ENCODE peak calls at places on chromosomes 13 and 19, in eight cellular contexts. A, F, V, Q, Y, T, U and G are unnamed samples.

GRCh38 chr19:29683009-29683408 is 17.7 kb downstream of the PLEKHF1 start:
- DNase-seq in Y (peak), T (no peak), F (peak), Q (no peak), A (no peak), V (peak), U (no peak), G (no peak)

GRCh38 chr13:27034678-27035111 is 136.9 kb downstream of the USP12 start:
- DNase-seq in A (no peak), F (no peak), Y (no peak), U (no peak), T (no peak), Q (no peak), V (no peak), G (no peak)

GRCh38 chr13:30464496-30465351 is 1.0 kb downstream of the HMGB1 start:
- DNase-seq in Q (no peak), T (peak), Y (peak), F (peak), U (peak), A (peak), V (peak), G (peak)

GRCh38 chr13:47025791-47026419 is 129.1 kb upstream of the HTR2A start:
- DNase-seq in F (no peak), A (no peak), Q (no peak), V (peak), U (no peak), T (no peak), Y (no peak), G (no peak)

GRCh38 chr19:30076751-30077670 is 135.0 kb downstream of the URI1 start:
- DNase-seq in A (no peak), V (no peak), Y (peak), U (no peak), Q (no peak), F (no peak), T (no peak), G (no peak)

GRCh38 chr19:36573948-36574726 is 1.0 kb upstream of the ZNF529 start:
- DNase-seq in U (peak), T (no peak), F (peak), Q (no peak), V (peak), Y (no peak), A (peak), G (no peak)

GRCh38 chr13:76271728-76272232 is 614.4 kb downstream of the KCTD12 start:
- DNase-seq in F (no peak), T (no peak), U (no peak), A (no peak), Y (no peak), V (no peak), Q (no peak), G (no peak)

GRCh38 chr19:55683449-55684261 is 8.6 kb downstream of the EPN1 start:
- DNase-seq in T (no peak), U (no peak), A (no peak), F (no peak), Q (no peak), Y (no peak), V (no peak), G (peak)

GRCh38 chr13:75830842-75831241 is 194.7 kb downstream of the LMO7 start:
- DNase-seq in V (peak), Y (no peak), Q (peak), U (no peak), T (no peak), F (peak), A (no peak), G (no peak)

GRCh38 chr19:30884146-30884812 is 465.0 kb downstream of the TSHZ3 start:
- DNase-seq in F (no peak), A (no peak), Y (no peak), Q (no peak), V (no peak), T (no peak), U (no peak), G (no peak)

GRCh38 chr19:48724796-48725753 is 5.5 kb upstream of the MAMSTR start:
- DNase-seq in A (no peak), V (peak), U (peak), T (peak), F (peak), Y (peak), Q (no peak), G (no peak)

GRCh38 chr19:38704488-38705026 is 39.7 kb downstream of the CAPN12 start:
- DNase-seq in V (no peak), Y (no peak), F (no peak), U (no peak), Q (no peak), T (no peak), A (no peak), G (no peak)

GRCh38 chr13:27203854-27204253 is 32.2 kb upstream of the USP12 start:
- DNase-seq in F (peak), V (no peak), Y (no peak), Q (no peak), T (no peak), U (no peak), A (peak), G (no peak)

GRCh38 chr19:17455711-17456123 is 5.0 kb downstream of the NXNL1 start:
- DNase-seq in Q (no peak), V (no peak), U (no peak), T (no peak), F (no peak), A (peak), Y (no peak), G (no peak)

GRCh38 chr19:20238025-20238623 is 71.1 kb downstream of the ZNF486 start:
- DNase-seq in V (peak), T (peak), A (peak), Q (peak), U (peak), F (peak), Y (peak), G (peak)

GRCh38 chr19:1491849-1492170 is 829 bp downstream of the REEP6 start:
- DNase-seq in F (no peak), A (no peak), Q (no peak), T (no peak), Y (no peak), V (no peak), U (no peak), G (no peak)

GRCh38 chr19:44943801-44944249 is 1.8 kb downstream of the APOC4 start:
- DNase-seq in Y (peak), U (no peak), V (no peak), F (peak), Q (no peak), T (no peak), A (peak), G (peak)

GRCh38 chr13:47908200-47908902 is 92.7 kb downstream of the SUCLA2 start:
- DNase-seq in V (peak), A (no peak), F (peak), U (peak), Y (no peak), T (no peak), Q (no peak), G (no peak)

GRCh38 chr19:50723069-50723468 is at the start of gene CLEC11A:
- DNase-seq in Y (peak), A (peak), Q (peak), U (no peak), F (peak), T (no peak), V (no peak), G (no peak)

GRCh38 chr19:15304140-15304705 is 28.1 kb downstream of the BRD4 start:
- DNase-seq in T (no peak), Q (no peak), A (no peak), Y (peak), F (peak), V (no peak), U (no peak), G (no peak)

GRCh38 chr13:58883405-58883804 is 1251.9 kb downstream of the PCDH17 start:
- DNase-seq in T (no peak), F (no peak), Y (no peak), V (no peak), A (no peak), Q (no peak), U (no peak), G (no peak)

GRCh38 chr19:48274173-48274572 is 4.3 kb downstream of the ZNF114 start:
- DNase-seq in Q (no peak), F (peak), Y (no peak), V (no peak), T (no peak), A (no peak), U (no peak), G (no peak)

GRCh38 chr19:40461669-40462221 is 3.8 kb downstream of the BLVRB start:
- DNase-seq in Q (no peak), A (no peak), V (no peak), U (no peak), T (no peak), F (no peak), Y (peak), G (no peak)

GRCh38 chr19:38164526-38164925 is 59.5 kb downstream of the DPF1 start:
- DNase-seq in F (no peak), U (no peak), T (no peak), A (no peak), Y (no peak), Q (no peak), V (no peak), G (no peak)

GRCh38 chr19:11378319-11379189 is 4.1 kb downstream of the SWSAP1 start:
- DNase-seq in T (no peak), F (peak), V (peak), U (peak), Q (no peak), A (peak), Y (no peak), G (no peak)

GRCh38 chr13:94435604-94436226 is 43.8 kb downstream of the DCT start:
- DNase-seq in Y (no peak), V (peak), F (peak), A (no peak), Q (peak), U (no peak), T (peak), G (no peak)

GRCh38 chr19:6378036-6378435 is 2.3 kb upstream of the PSPN start:
- DNase-seq in F (no peak), U (no peak), V (peak), Y (no peak), A (peak), T (no peak), Q (no peak), G (no peak)

GRCh38 chr13:109773276-109773675 is 13.1 kb downstream of the IRS2 start:
- DNase-seq in T (no peak), F (peak), A (no peak), V (no peak), Q (no peak), U (peak), Y (no peak), G (no peak)

GRCh38 chr19:33375760-33376159 is 2.3 kb downstream of the CEBPG start:
- DNase-seq in F (peak), T (no peak), U (no peak), A (no peak), Q (no peak), V (peak), Y (no peak), G (no peak)

GRCh38 chr19:22882797-22883196 is 50.7 kb downstream of the ZNF723 start:
- DNase-seq in F (peak), A (no peak), Y (no peak), U (no peak), V (peak), T (no peak), Q (no peak), G (no peak)

GRCh38 chr19:12596485-12596884 is 14.1 kb downstream of the ZNF490 start:
- DNase-seq in A (peak), F (no peak), V (no peak), T (no peak), Q (no peak), Y (no peak), U (no peak), G (no peak)
- H3K4me3 ChIP-seq in A (no peak), F (no peak), V (no peak), T (no peak), Q (no peak), Y (no peak), U (no peak), G (no peak)

GRCh38 chr19:4971816-4972495 is 3.0 kb downstream of the KDM4B start:
- DNase-seq in A (no peak), V (no peak), U (no peak), F (no peak), T (no peak), Y (no peak), Q (no peak), G (no peak)
- H3K4me3 ChIP-seq in A (no peak), V (peak), U (no peak), F (peak), T (peak), Y (no peak), Q (peak), G (no peak)

GRCh38 chr19:9847087-9847671 is 12.1 kb downstream of the PIN1 start:
- DNase-seq in T (no peak), Q (peak), Y (peak), U (peak), V (peak), F (peak), A (no peak), G (peak)

GRCh38 chr19:9848761-9849160 is 13.6 kb downstream of the PIN1 start:
- DNase-seq in A (no peak), F (no peak), U (no peak), T (no peak), Y (no peak), V (no peak), Q (no peak), G (no peak)

GRCh38 chr19:9849786-9850185 is 14.7 kb downstream of the PIN1 start:
- DNase-seq in A (no peak), T (no peak), Y (no peak), V (no peak), U (no peak), F (no peak), Q (no peak), G (no peak)

GRCh38 chr19:9850235-9850959 is 15.3 kb downstream of the PIN1 start:
- DNase-seq in F (no peak), V (no peak), A (no peak), U (no peak), Q (no peak), T (no peak), Y (no peak), G (no peak)

GRCh38 chr19:9848060-9848459 is 12.9 kb downstream of the PIN1 start:
- DNase-seq in F (no peak), A (no peak), T (peak), V (no peak), U (peak), Y (no peak), Q (no peak), G (no peak)
- H3K4me3 ChIP-seq in F (no peak), A (no peak), T (no peak), V (no peak), U (no peak), Y (no peak), Q (no peak), G (no peak)

GRCh38 chr13:111215081-111216047 is 100.3 kb downstream of the ARHGEF7 start:
- DNase-seq in T (no peak), V (no peak), A (peak), F (no peak), U (no peak), Y (peak), Q (no peak), G (no peak)
- H3K4me3 ChIP-seq in T (no peak), V (no peak), A (no peak), F (no peak), U (no peak), Y (peak), Q (no peak), G (no peak)

GRCh38 chr19:19157808-19158207 is 12.3 kb downstream of the MEF2B start:
- DNase-seq in T (no peak), U (no peak), V (no peak), A (no peak), F (no peak), Y (no peak), Q (no peak), G (no peak)

GRCh38 chr19:19151418-19151817 is 13.1 kb upstream of the TMEM161A start:
- DNase-seq in V (no peak), U (no peak), Y (no peak), F (no peak), T (no peak), A (no peak), Q (no peak), G (no peak)

GRCh38 chr19:19152668-19153384 is 14.5 kb upstream of the TMEM161A start:
- DNase-seq in Q (no peak), V (no peak), T (no peak), U (no peak), A (no peak), F (no peak), Y (no peak), G (no peak)

GRCh38 chr19:19155495-19156219 is 14.4 kb downstream of the MEF2B start:
- DNase-seq in Q (no peak), Y (no peak), A (no peak), F (no peak), U (no peak), V (no peak), T (no peak), G (no peak)

DNA sequence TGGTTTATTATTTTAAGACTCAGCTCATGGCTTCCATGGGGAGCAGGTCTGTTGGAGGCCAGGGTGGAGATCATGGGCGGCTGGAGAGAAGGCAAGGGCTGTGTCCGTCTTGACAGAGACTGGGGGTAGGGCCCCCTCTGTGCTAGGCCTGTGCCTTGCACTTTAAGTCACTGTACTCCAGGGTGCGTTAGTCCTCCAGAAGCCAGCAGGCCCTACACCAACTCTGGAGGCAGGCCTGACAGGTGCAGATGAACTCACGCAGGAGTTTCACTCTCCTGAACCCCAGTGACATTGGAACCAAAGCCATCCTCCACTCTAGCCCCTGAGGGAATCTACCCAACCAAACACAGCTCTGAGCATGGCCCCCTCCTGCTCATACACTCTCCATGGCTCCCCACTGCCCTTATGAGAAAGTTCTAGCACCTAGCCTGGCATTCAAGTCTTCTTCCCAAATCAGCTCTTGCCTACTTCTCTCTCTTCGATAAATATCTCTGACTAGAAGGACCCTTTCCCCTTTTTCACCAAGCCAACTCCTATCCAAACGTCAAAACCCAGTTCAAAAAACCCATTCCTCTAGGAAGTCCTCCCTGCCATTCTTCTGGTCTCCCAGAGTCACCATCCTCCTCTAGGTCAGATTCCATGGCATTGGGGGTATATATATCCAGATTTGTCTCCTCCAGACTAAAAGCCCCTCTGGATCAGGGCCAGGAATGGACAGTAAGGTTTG is 15.1 kb downstream of the MEF2B start:
- DNase-seq in A (no peak), Q (no peak), T (no peak), Y (no peak), F (no peak), V (no peak), U (no peak), G (no peak)
- H3K4me3 ChIP-seq in A (no peak), Q (no peak), T (no peak), Y (no peak), F (no peak), V (no peak), U (no peak), G (no peak)

GRCh38 chr13:99894835-99895427 is 76.6 kb downstream of the ZIC5 start:
- DNase-seq in U (no peak), F (no peak), Y (no peak), Q (no peak), A (no peak), V (no peak), T (no peak), G (no peak)
- H3K4me3 ChIP-seq in U (no peak), F (peak), Y (peak), Q (no peak), A (peak), V (peak), T (peak), G (no peak)